ENCODE peak calls at places on chromosome 20, in ten cellular contexts. Z, A, Q, P, S, K, U, T, I and X are unnamed samples.

GRCh38 chr20:50425076-50425475 is 85.1 kb upstream of the PTPN1 start:
- DNase-seq in I (no peak), Q (no peak), P (no peak), T (no peak), Z (no peak), A (no peak), S (peak), U (no peak), K (no peak), X (peak)

GRCh38 chr20:7094438-7094997 is 327.0 kb downstream of the BMP2 start:
- DNase-seq in P (no peak), Q (no peak), U (no peak), I (no peak), A (peak), T (peak), S (peak), Z (no peak), K (peak), X (peak)

GRCh38 chr20:17822039-17822438 is 122.3 kb downstream of the BANF2 start:
- DNase-seq in Z (peak), A (no peak), Q (no peak), I (no peak), P (no peak), U (peak), S (no peak), K (peak), T (peak), X (peak)

GRCh38 chr20:50933589-50933988 is 2.4 kb upstream of the ADNP start:
- DNase-seq in Q (no peak), I (no peak), P (no peak), U (no peak), T (no peak), K (no peak), A (no peak), Z (no peak), S (no peak), X (no peak)

GRCh38 chr20:35773154-35773751 is 1.4 kb downstream of the PHF20 start:
- DNase-seq in T (no peak), I (no peak), Q (no peak), Z (peak), A (no peak), U (no peak), S (peak), P (no peak), K (peak), X (peak)

GRCh38 chr20:7695622-7696021 is 244.6 kb downstream of the HAO1 start:
- DNase-seq in Z (no peak), I (no peak), S (no peak), A (no peak), T (no peak), K (peak), Q (no peak), P (no peak), U (no peak), X (no peak)

GRCh38 chr20:19786311-19786710 is 28.3 kb downstream of the RIN2 start:
- DNase-seq in Z (no peak), S (no peak), T (no peak), Q (no peak), U (no peak), K (peak), A (no peak), P (no peak), I (peak), X (peak)

GRCh38 chr20:38888059-38888831 is 38.0 kb upstream of the FAM83D start:
- DNase-seq in U (no peak), T (no peak), A (no peak), S (no peak), Z (no peak), K (no peak), P (no peak), Q (no peak), I (no peak), X (no peak)

GRCh38 chr20:43102394-43102793 is 87.3 kb downstream of the PTPRT start:
- DNase-seq in I (no peak), Z (no peak), P (no peak), Q (no peak), U (no peak), K (no peak), S (no peak), A (no peak), T (no peak), X (peak)

GRCh38 chr20:59221049-59221748 is 57.6 kb downstream of the ZNF831 start:
- DNase-seq in S (no peak), Q (no peak), I (no peak), P (no peak), K (no peak), U (no peak), Z (no peak), A (no peak), T (no peak), X (no peak)

GRCh38 chr20:36885355-36885754 is 9.4 kb downstream of the TLDC2 start:
- DNase-seq in P (no peak), I (no peak), U (no peak), A (peak), T (no peak), Q (no peak), K (no peak), Z (no peak), S (peak), X (no peak)

GRCh38 chr20:36888880-36889516 is 13.1 kb downstream of the TLDC2 start:
- DNase-seq in T (no peak), S (no peak), I (no peak), Z (no peak), Q (no peak), A (no peak), U (no peak), K (no peak), P (no peak), X (no peak)

GRCh38 chr20:36886859-36887778 is 11.2 kb downstream of the TLDC2 start:
- DNase-seq in P (peak), S (peak), U (peak), T (peak), A (peak), Q (peak), K (peak), I (peak), Z (peak), X (peak)

GRCh38 chr20:36890586-36890985 is 14.6 kb downstream of the TLDC2 start:
- DNase-seq in Z (no peak), P (no peak), Q (no peak), I (no peak), K (no peak), U (no peak), A (no peak), T (no peak), S (no peak), X (no peak)

DNA sequence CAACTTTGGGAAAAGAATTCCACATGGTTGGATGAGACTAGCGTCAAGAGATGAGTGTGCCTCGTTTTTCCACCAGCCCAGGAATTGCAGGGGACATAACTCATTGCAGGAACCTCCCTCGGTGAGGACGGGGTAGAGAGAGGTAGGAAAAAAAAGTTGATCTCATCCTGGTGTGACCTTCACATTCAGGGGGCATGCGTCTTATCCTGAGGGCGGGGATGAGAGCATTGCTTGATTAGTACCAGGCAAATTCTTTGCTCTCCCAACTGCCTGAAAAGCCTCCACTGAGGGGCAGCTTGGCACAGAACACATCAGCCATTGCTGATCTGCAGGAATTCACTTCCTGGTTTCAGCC is 11.8 kb downstream of the TLDC2 start:
- DNase-seq in Q (no peak), A (no peak), I (no peak), K (no peak), U (no peak), T (no peak), Z (no peak), S (no peak), P (no peak), X (no peak)
- TF ChIP-seq POLR2A in Q (no peak), A (no peak), I (no peak), K (no peak), U (no peak), T (no peak), Z (no peak), S (no peak), P (no peak), X (no peak)

GRCh38 chr20:5977223-5977622 is 26.8 kb downstream of the MCM8 start:
- DNase-seq in K (no peak), T (no peak), I (no peak), S (no peak), U (no peak), Q (no peak), P (no peak), A (no peak), Z (no peak), X (no peak)

GRCh38 chr20:5981139-5981538 is 30.7 kb downstream of the MCM8 start:
- DNase-seq in P (no peak), U (no peak), Q (no peak), I (no peak), S (no peak), T (no peak), K (no peak), Z (no peak), A (no peak), X (no peak)

GRCh38 chr20:5980720-5981119 is 30.3 kb downstream of the MCM8 start:
- DNase-seq in P (no peak), Q (no peak), T (no peak), S (no peak), I (no peak), U (no peak), A (no peak), K (no peak), Z (no peak), X (no peak)

GRCh38 chr20:5975778-5976177 is 25.3 kb downstream of the MCM8 start:
- DNase-seq in U (no peak), K (no peak), S (no peak), Q (no peak), I (no peak), Z (no peak), P (no peak), A (no peak), T (no peak), X (no peak)

GRCh38 chr20:5977975-5978374 is 27.5 kb downstream of the MCM8 start:
- DNase-seq in K (no peak), U (no peak), S (no peak), P (no peak), Q (no peak), A (no peak), T (no peak), I (no peak), Z (no peak), X (no peak)
- TF ChIP-seq POLR2A in K (no peak), U (no peak), S (no peak), P (no peak), Q (no peak), A (no peak), T (no peak), I (no peak), Z (no peak), X (no peak)

DNA sequence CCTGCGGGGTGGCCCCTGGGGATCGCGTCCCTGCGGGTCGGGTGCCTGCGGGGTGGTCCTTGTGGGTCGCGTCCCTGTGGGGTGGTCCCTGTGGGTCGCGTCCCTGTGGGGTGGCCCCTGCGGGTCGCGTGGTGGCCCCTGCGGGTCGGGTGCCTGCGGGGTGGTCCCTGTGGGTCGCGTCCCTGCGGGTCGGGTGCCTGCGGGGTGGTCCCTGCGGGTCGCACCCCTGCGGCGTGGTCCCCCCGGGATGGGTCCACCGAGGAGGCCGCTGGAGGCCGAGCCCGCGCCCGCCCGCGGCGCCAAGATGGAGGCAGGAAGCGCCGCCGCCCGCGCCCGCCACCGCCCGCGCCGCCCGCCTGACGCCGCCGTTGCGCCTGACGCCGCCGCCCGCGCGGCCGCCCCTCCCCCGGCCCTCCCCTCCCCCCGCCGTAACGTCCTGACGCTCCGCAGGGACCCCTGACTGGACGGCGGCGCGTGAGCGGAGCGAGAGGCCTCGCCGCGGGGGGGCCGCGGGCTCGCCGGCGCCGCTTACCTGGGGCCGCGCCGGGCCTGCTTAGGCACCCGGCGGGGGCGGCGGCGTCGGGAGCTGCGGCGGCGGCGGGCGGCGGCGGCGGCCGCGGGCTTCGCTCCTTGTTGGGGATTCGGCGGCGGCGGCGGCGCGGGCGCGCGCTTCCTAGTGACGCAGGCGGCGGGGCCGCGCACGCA is at the start of gene GMEB2:
- DNase-seq in A (peak), K (no peak), P (peak), U (peak), I (peak), Q (peak), S (peak), T (peak), Z (peak), X (peak)
- TF ChIP-seq POLR2A in A (peak), K (no peak), P (peak), U (peak), I (no peak), Q (peak), S (no peak), T (peak), Z (no peak), X (peak)

DNA sequence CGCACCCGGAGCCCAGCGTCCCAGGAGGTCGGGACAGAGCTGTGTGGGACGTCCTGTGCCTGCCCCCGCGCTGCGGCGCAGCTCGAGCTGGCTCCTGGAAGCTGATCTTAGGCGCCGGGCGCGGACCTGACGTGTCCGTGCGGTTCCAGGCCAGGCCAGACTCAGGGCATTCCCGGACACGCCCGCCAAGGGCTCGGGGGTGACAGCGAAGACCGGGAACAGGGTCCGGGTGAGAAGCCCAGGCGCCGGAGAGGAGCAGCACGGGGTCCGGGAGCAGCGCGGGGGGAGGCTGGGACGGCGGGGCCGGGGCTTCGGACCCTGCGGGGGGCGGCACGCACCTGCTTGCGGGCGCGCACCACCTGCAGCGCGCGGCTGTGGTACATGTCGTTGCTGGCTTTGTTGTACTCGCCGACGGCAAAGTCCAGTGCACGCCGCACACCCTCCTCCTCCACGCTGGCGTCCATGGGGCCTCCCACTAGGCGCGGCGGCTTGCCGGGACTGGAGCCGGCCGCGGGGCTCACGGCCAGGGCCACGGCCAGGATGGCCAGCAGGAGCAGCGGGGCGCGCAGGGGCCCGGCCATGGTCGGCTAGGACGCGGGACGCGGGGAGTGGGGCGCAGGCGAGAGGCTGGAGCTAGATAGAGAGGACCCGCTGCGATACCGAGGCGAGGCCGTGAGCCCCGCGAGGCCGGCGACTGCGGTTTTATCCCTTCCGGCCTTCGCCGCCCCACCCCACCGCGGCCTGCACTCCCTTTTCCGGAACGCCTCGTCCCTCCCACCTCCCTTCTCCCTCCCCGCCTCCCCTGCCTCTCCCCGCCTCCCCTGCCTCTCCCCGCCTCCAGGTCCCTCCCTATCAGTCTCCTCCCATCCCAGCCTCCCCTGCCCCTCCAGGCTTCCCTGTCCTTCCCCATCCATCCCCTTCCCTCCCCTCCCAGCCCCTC is at the start of gene CST3:
- DNase-seq in S (peak), K (peak), U (peak), Q (peak), I (peak), Z (peak), T (peak), A (peak), P (peak), X (peak)
- TF ChIP-seq POLR2A in S (peak), K (peak), U (peak), Q (peak), I (peak), Z (peak), T (peak), A (peak), P (no peak), X (peak)

DNA sequence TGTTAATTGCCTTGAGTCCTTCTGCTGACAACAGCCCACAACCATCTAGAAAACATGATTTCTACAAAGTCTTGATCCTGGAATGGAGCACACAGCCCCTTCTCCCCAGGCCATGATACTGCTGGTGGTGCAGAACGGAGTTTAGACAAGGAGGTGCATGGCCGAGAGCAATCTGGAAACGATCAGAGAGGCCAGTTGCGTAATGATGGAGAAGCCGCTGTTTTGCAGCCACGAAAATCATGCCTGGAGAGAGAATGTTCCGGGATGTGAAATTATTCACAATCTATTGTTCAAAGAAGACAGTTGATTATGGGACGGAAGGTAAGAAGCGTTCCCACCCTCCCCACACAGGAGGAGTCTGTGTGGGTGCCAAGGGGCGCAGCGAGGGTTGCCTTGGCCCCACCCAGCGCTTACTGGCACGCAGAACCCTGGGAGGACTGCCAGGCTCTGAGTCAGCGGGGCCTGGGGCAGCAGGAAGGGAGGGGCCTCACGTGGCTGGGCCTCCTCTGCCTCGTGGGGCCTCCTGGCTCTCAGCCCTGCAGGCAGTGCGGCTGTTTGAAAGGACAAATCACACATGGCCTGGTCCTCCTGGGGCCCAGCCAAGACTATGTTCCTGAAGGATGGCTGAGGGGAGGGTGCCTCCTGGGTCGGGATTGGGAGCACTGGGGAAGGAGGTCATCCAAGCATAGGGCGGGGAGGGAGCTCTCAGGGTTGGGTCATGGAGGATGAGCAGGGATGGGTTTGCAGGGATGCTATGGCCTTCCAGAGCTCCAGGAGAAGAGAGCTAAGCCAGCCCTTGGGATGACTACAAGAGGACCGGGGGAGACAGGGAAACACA is 8.7 kb upstream of the AP5S1 start:
- DNase-seq in S (peak), U (peak), T (peak), K (peak), Q (peak), P (no peak), A (peak), Z (peak), I (peak), X (peak)
- TF ChIP-seq POLR2A in S (peak), U (peak), T (peak), K (peak), Q (peak), P (no peak), A (peak), Z (peak), I (no peak), X (peak)

DNA sequence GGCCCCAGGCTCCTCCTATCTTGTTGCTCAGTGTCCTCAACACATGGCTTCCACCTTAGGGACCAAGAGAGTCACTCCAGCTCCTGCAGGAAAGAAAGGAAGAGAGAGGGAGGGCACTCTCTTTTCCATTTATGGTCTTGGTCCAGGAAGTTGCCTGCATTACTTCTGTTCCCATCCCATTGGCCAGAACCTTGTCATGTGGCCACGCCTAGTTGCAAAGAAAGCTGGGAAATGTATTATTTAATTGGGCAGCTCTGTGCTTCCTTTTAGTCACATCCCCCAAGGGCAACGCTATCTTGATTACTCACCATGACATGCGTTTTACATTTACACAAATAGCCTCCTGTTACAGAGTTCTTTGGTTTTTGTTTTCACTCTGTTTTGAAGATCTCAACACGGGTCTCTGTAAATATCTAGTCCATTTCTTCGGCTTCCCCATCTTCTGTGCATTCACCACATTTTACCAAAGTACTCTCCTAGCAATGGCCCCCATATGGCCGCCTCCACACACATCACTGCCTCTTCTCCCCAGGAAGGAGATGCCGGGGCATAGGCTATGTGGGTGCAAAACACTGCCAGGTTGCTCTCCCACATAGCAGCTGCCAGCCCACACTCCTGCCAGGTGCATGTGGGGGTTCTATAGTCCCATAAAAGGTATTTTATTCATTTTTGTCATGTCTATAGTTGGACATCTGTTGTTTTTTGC is 35.7 kb upstream of the ZMYND8 start:
- DNase-seq in A (peak), T (no peak), K (peak), I (peak), Q (no peak), S (peak), Z (peak), U (no peak), P (no peak), X (peak)
- TF ChIP-seq POLR2A in A (no peak), T (no peak), K (no peak), I (no peak), Q (no peak), S (no peak), Z (no peak), U (no peak), P (peak), X (no peak)

GRCh38 chr20:22411568-22412450 is 172.6 kb downstream of the FOXA2 start:
- DNase-seq in U (peak), I (peak), A (peak), T (peak), K (no peak), Q (no peak), P (no peak), Z (peak), S (peak), X (peak)
- TF ChIP-seq POLR2A in U (no peak), I (no peak), A (no peak), T (peak), K (no peak), Q (no peak), P (no peak), Z (no peak), S (no peak), X (no peak)

GRCh38 chr20:31722388-31723281 is at the start of gene BCL2L1:
- DNase-seq in T (peak), I (peak), P (peak), U (peak), K (peak), Z (peak), A (peak), Q (peak), S (peak), X (peak)
- TF ChIP-seq POLR2A in T (peak), I (no peak), P (peak), U (peak), K (peak), Z (peak), A (peak), Q (no peak), S (peak), X (no peak)